ENCODE peak calls at places on chromosomes 5 and 9, in four cellular contexts. P is HepG2, S is WTC11, A is K562. W is an unnamed sample.

GRCh38 chr5:179553875-179554274 is 3.5 kb downstream of the RUFY1 start:
- DNase-seq in S (no peak), A (no peak), P (peak), W (no peak)

GRCh38 chr5:111720333-111720890 is 36.6 kb downstream of the NREP start:
- DNase-seq in P (no peak), A (no peak), S (no peak), W (no peak)

GRCh38 chr5:9955586-9955985 is 294.1 kb downstream of the ATPSCKMT start:
- DNase-seq in A (no peak), S (no peak), P (no peak), W (no peak)

GRCh38 chr5:87754009-87754757 is 341.5 kb upstream of the CCNH start:
- DNase-seq in P (no peak), S (no peak), A (no peak), W (no peak)

GRCh38 chr5:98314262-98314661 is 459.2 kb upstream of the RGMB start:
- DNase-seq in A (no peak), S (no peak), P (no peak), W (no peak)

GRCh38 chr5:175230299-175230698 is 213.7 kb downstream of the DRD1 start:
- DNase-seq in A (no peak), P (no peak), S (no peak), W (no peak)

GRCh38 chr9:98365227-98365669 is 109.8 kb upstream of the TBC1D2 start:
- DNase-seq in P (peak), S (peak), A (peak), W (no peak)

GRCh38 chr5:140239939-140240700 is 62.8 kb downstream of the PFDN1 start:
- DNase-seq in A (peak), P (peak), S (peak), W (no peak)

GRCh38 chr5:111618644-111619271 is 106.4 kb upstream of the STARD4 start:
- DNase-seq in A (no peak), P (no peak), S (no peak), W (no peak)

GRCh38 chr5:6587171-6587570 is 45.7 kb downstream of the NSUN2 start:
- DNase-seq in P (no peak), S (no peak), A (no peak), W (no peak)

GRCh38 chr5:130912088-130912487 is 253.0 kb downstream of the HINT1 start:
- DNase-seq in S (no peak), A (no peak), P (no peak), W (no peak)

GRCh38 chr5:59279979-59280378 is 613.5 kb downstream of the PDE4D start:
- DNase-seq in P (no peak), S (no peak), A (no peak), W (no peak)

GRCh38 chr5:81506900-81507588 is 113.1 kb upstream of the ACOT12 start:
- DNase-seq in A (peak), S (peak), P (peak), W (peak)

GRCh38 chr9:32596096-32596865 is 23.3 kb upstream of the NDUFB6 start:
- DNase-seq in P (no peak), S (no peak), A (no peak), W (no peak)

GRCh38 chr9:32854271-32854670 is 70.9 kb downstream of the TMEM215 start:
- DNase-seq in S (no peak), P (no peak), A (no peak), W (no peak)

GRCh38 chr5:39721394-39721793 is 296.6 kb upstream of the DAB2 start:
- DNase-seq in S (no peak), A (no peak), P (no peak), W (no peak)

GRCh38 chr9:130150779-130151381 is 21.3 kb upstream of the NCS1 start:
- DNase-seq in P (no peak), S (no peak), A (no peak), W (no peak)

GRCh38 chr5:53173083-53173482 is 63.5 kb upstream of the MOCS2 start:
- DNase-seq in P (no peak), A (no peak), S (no peak), W (no peak)

DNA sequence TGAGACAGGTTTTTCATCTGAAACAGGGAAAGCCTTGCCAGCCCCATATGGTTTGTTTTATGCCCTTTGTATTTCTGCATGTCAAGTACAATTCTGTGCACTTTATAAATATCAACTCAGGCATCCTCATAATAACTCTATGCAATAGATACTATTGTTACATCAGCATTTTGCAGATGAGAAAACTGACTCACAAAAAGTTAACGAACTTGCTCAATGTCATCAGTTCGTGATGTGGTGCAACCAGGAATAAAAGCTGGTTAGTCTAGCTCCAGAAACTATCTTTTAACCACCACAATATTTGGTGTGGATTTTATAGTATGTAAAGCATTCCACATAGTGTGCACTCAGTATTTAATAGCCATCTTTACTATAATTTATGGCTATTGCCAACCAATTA is 134.9 kb downstream of the MRPS30 start:
- DNase-seq in S (no peak), P (no peak), A (no peak), W (no peak)
- TF ChIP-seq TCF7 in S (no peak), P (no peak), A (no peak), W (no peak)

DNA sequence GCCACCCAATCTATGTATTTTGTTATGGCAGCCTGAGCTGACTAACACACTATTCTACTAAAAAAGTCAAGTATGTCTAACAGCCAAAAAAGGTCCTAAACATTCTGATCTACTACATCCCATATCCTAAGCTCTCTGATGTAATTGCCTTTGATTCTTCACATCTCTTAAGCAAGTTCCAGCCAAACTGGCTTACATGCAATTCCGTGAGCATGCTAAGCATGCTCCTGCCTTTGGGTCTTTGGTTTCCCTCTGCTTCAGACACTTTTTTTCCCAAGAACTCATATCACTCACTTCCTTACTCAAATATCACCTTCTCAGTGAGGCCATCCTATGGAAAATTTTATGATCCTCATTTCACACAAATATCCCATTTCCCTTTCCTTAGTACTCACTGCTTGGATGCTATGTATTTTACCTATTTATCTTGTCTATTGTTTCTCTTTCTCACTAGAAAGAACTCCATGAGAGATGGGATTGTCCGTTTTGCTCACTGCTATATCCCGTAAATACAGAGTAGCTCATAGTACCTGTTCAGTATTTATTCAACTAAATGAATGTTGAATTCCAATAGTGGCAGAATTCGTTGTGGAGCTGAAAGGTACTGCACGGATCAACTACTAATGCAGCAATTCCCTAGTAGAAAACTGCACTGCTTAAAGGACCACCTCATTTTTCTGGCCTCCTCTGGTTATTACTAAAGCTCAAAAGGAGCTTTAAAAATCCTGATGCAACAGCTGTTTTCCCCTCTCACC is 2.3 kb upstream of the SLC12A2 start:
- DNase-seq in S (no peak), A (peak), P (no peak), W (no peak)
- TF ChIP-seq ETV6 in S (no peak), A (no peak), P (no peak), W (no peak)

DNA sequence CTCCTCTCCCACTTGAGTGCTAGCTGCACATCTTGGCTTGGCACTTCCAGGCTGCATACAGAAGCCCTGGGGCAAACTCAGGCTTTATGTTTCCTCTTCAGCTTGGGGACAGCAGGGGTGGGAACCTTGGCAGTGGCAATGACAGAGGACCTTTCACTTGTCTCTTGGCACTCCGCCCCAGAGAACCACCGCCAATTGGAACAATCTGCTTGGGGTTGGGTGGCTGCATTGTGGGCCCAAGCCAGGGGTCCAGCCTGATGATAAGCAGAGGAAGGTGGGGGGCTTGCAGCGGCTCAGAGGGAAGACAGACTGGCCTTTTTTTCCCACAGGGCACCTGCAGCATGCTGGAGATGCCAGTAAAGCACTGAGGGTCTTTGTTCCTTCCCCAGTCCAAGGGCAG is 179.0 kb upstream of the NMUR2 start:
- DNase-seq in S (no peak), P (no peak), A (no peak), W (no peak)
- TF ChIP-seq TCF7 in S (no peak), P (no peak), A (no peak), W (no peak)

DNA sequence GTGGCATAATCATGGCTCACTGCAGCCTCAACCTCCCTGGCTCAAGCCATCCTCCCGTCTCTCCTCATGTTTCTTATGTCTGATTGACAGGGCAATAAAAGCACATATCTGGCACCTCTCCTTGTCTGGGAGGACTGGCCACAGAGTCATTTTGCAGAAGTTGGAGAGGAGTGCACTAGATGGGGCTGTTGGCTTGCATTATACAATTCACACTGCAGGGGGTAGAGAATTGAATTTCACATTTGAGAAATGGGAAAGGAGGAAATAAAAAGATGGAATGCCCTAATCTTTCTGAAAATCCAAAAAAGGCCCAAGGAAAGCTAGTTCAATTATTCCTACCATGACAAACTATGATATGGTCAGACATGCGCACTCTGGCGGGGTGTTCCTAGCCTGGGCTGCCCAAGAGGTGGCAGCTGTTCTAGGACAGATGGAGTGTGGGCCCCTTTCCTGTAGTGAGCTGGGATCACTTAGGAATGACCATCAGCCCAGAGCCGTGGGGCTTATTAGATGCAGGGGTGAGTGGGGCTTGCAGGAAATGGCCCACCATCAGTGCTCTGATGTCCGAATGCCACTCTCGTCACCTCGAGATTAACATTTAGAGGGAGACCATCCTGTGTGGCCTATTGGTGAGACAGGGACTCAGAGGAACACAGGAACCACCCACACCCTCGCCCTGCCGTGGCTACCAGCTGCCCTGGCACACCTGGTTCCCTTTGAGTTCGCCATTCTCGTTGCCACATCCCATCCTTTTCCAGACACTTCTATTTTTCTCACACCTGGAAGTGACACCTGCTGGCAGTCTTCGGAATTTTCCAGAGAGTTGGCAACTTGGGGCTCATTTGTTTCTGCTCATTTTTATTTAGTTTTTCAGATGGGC is 21.8 kb upstream of the ANKRD18A start:
- DNase-seq in P (peak), A (peak), S (peak), W (no peak)
- TF ChIP-seq ETV6 in P (no peak), A (no peak), S (no peak), W (no peak)